ENCODE peak calls at places on chromosomes 2 and 18, in nine cellular contexts. A, I, M, U, H, Z, P, B and E are unnamed samples.

GRCh38 chr2:16218651-16219050 is 278.3 kb downstream of the MYCN start:
- DNase-seq in A (peak; percentile 3), I (peak; percentile 39), M (no peak), U (peak; percentile 30), H (no peak), Z (peak; percentile 60), P (no peak), B (no peak), E (no peak)

GRCh38 chr2:64653174-64654062 is at the start of gene SERTAD2:
- DNase-seq in A (no peak), I (peak; percentile 94), M (peak; percentile 92), U (peak; percentile 89), H (peak; percentile 84), Z (peak; percentile 91), P (peak; percentile 87), B (peak; percentile 92), E (peak; percentile 96)

GRCh38 chr2:197628043-197628500 is 47.3 kb downstream of the RFTN2 start:
- DNase-seq in A (no peak), I (no peak), M (no peak), U (no peak), H (peak; percentile 40), Z (no peak), P (no peak), B (peak; percentile 34), E (no peak)

GRCh38 chr2:8306530-8307351 is 375.1 kb upstream of the ID2 start:
- DNase-seq in A (no peak), I (no peak), M (no peak), U (no peak), H (peak; percentile 90), Z (no peak), P (no peak), B (no peak), E (no peak)

GRCh38 chr18:23341383-23341782 is 111.7 kb upstream of the RIOK3 start:
- DNase-seq in A (no peak), I (no peak), M (no peak), U (no peak), H (peak; percentile 28), Z (no peak), P (no peak), B (no peak), E (no peak)

GRCh38 chr18:62239475-62239874 is 52.4 kb downstream of the RELCH start:
- DNase-seq in A (no peak), I (no peak), M (no peak), U (no peak), H (no peak), Z (no peak), P (no peak), B (no peak), E (no peak)

GRCh38 chr18:13184396-13184795 is 34.2 kb upstream of the LDLRAD4 start:
- DNase-seq in A (no peak), I (no peak), M (no peak), U (no peak), H (no peak), Z (no peak), P (no peak), B (no peak), E (no peak)

GRCh38 chr18:27656905-27657304 is 471.8 kb upstream of the CHST9 start:
- DNase-seq in A (no peak), I (no peak), M (no peak), U (no peak), H (no peak), Z (no peak), P (no peak), B (no peak), E (no peak)

GRCh38 chr2:109609352-109610024 is 4.3 kb downstream of the SEPTIN10 start:
- DNase-seq in A (peak; percentile 62), I (no peak), M (no peak), U (no peak), H (peak; percentile 69), Z (no peak), P (no peak), B (no peak), E (no peak)

GRCh38 chr18:58887613-58887963 is 22.9 kb downstream of the ZNF532 start:
- DNase-seq in A (no peak), I (peak; percentile 57), M (no peak), U (peak; percentile 60), H (no peak), Z (peak; percentile 67), P (peak; percentile 42), B (peak; percentile 79), E (peak; percentile 83)

GRCh38 chr2:210167227-210167626 is 4.0 kb downstream of the KANSL1L start:
- DNase-seq in A (no peak), I (no peak), M (no peak), U (no peak), H (peak; percentile 28), Z (no peak), P (no peak), B (no peak), E (no peak)

GRCh38 chr2:42049411-42050349 is 1.9 kb downstream of the PKDCC start:
- DNase-seq in A (no peak), I (no peak), M (no peak), U (no peak), H (no peak), Z (no peak), P (peak; percentile 45), B (peak; percentile 48), E (no peak)

GRCh38 chr2:182302972-182303371 is 123.9 kb downstream of the PDE1A start:
- DNase-seq in A (no peak), I (no peak), M (no peak), U (no peak), H (no peak), Z (no peak), P (no peak), B (no peak), E (no peak)

GRCh38 chr18:9017900-9018217 is 84.6 kb upstream of the NDUFV2 start:
- DNase-seq in A (no peak), I (no peak), M (no peak), U (no peak), H (peak; percentile 81), Z (no peak), P (no peak), B (no peak), E (no peak)

GRCh38 chr18:9019135-9019534 is 83.4 kb upstream of the NDUFV2 start:
- DNase-seq in A (no peak), I (no peak), M (no peak), U (no peak), H (no peak), Z (no peak), P (no peak), B (no peak), E (no peak)

GRCh38 chr18:9016819-9017169 is 85.7 kb upstream of the NDUFV2 start:
- DNase-seq in A (no peak), I (no peak), M (no peak), U (no peak), H (peak; percentile 9), Z (no peak), P (no peak), B (no peak), E (no peak)

GRCh38 chr18:9015689-9016088 is 86.8 kb upstream of the NDUFV2 start:
- DNase-seq in A (no peak), I (no peak), M (no peak), U (no peak), H (no peak), Z (no peak), P (no peak), B (no peak), E (no peak)

GRCh38 chr18:9017170-9017899 is 85.2 kb upstream of the NDUFV2 start:
- DNase-seq in A (peak; percentile 90), I (peak; percentile 45), M (peak; percentile 32), U (peak; percentile 85), H (peak; percentile 94), Z (peak; percentile 68), P (peak; percentile 69), B (peak; percentile 84), E (peak; percentile 53)
- TF ChIP-seq POLR2A in A (peak; percentile 17), I (no peak), M (no peak), U (peak; percentile 41), H (peak; percentile 51), Z (no peak), P (no peak), B (no peak), E (no peak)

DNA sequence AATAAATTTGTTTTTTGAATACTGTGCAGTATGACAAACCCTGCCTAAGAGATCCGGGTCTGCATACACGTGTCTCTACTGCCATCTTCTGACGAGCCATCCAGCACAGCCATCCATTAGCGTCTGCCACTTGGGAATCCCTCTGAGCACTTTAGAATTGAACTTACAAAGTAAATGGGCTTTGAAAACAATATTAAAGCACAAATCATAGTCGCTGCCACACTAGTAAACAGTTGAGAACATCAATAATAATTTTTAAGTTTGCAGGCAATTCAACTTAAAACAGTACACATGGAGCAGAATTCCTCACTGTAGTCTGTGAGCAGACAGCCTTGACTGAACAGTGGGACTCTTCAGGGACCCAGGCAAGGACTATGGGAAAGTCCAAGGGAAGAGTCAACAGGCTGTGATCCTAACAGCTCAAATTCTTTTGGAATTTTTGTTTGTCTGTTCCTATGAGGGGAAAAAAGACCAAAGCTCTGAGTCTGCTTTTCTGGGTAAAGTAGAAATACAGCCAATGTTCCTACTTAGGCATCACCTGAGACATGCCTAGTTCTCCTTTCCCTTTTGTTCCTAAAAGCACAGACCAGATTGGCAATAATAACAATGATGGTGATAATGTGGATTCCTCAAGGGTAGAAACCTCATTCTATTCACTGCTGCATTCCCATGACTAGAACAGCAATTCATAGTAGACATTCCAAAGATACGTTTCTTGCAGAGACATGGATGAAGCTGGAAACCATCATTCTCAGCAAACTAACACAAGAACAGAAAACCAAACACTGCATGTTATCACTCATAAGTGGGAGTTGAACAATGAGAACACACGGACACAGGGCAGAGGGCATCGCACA is 92.9 kb downstream of the MREG start:
- DNase-seq in A (peak; percentile 65), I (peak; percentile 51), M (peak; percentile 51), U (peak; percentile 82), H (peak; percentile 87), Z (peak; percentile 72), P (peak; percentile 55), B (peak; percentile 69), E (peak; percentile 52)
- TF ChIP-seq CTCF in A (peak; percentile 62), I (peak; percentile 82), M (peak; percentile 69), U (peak; percentile 83), H (peak; percentile 95), Z (peak; percentile 71), P (peak; percentile 77), B (peak; percentile 85), E (peak; percentile 71)

GRCh38 chr2:43676322-43677050 is at the start of gene C1GALT1C1L:
- DNase-seq in A (no peak), I (peak; percentile 34), M (peak; percentile 68), U (peak; percentile 75), H (peak; percentile 66), Z (peak; percentile 72), P (peak; percentile 67), B (peak; percentile 69), E (peak; percentile 60)
- TF ChIP-seq POLR2A in A (no peak), I (no peak), M (no peak), U (no peak), H (no peak), Z (no peak), P (no peak), B (peak; percentile 19), E (no peak)

DNA sequence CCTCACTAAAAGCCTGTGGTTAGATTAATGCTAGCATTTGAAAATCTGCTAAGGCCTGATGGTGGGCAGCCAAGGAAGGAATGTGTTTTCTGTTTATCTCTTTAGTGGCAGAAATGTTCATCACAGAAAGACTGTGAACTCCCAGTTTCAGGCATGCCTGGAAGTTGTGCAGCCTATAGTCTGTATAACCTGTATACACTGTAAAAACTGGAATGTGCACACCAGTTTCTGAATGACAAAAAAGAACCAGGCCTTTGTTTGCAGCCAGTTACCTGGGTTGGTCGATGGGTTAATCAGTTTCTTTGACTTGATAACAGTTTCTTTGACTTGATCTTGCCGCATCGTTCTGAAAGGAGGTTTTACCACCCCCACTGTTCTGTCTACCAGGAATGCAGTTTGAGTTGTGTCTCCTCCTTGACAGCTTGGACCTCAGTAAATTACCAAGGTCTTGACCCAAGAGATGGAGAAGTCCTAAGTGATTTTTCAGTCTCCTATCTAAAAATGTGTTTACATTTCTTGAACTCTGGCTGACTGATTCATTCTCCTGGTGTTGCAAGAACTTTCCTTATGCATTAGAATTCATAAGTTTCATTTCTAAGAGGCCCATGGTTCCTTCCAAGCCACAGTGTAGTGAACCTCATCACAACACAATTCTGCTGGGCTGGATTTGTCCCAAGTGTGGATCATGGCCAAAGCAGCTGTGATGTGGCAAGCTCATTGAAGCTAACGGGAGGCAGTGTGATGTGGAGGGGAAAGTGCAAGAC is 62.2 kb downstream of the KIAA2012 start:
- DNase-seq in A (no peak), I (no peak), M (peak; percentile 47), U (peak; percentile 61), H (peak; percentile 100), Z (peak; percentile 75), P (peak; percentile 91), B (peak; percentile 70), E (peak; percentile 83)
- TF ChIP-seq CTCF in A (no peak), I (no peak), M (no peak), U (no peak), H (peak; percentile 16), Z (no peak), P (no peak), B (no peak), E (no peak)